ENCODE peak calls at places on chromosomes 3 and 15, in six cellular contexts. One of them, this sample, is unnamed.

GRCh38 chr3:62011667-62012066 is 361.7 kb downstream of the FEZF2 start:
- DNase-seq in HCT116: no peak
- DNase-seq in K562: no peak
- DNase-seq in NT2/D1: no peak
- DNase-seq in HepG2: no peak
- DNase-seq in GM12878: no peak
- DNase-seq in this sample: no peak

GRCh38 chr3:189342811-189343210 is 171.0 kb downstream of the TPRG1 start:
- DNase-seq in K562: no peak
- DNase-seq in GM12878: no peak
- DNase-seq in HCT116: no peak
- DNase-seq in HepG2: no peak
- DNase-seq in NT2/D1: no peak
- DNase-seq in this sample: no peak

GRCh38 chr15:85606721-85607120 is 188.0 kb downstream of the KLHL25 start:
- DNase-seq in HepG2: no peak
- DNase-seq in K562: no peak
- DNase-seq in HCT116: no peak
- DNase-seq in GM12878: no peak
- DNase-seq in NT2/D1: no peak
- DNase-seq in this sample: no peak

GRCh38 chr15:82159922-82160321 is 102.6 kb downstream of the EFL1 start:
- DNase-seq in NT2/D1: peak
- DNase-seq in HepG2: no peak
- DNase-seq in K562: no peak
- DNase-seq in GM12878: no peak
- DNase-seq in HCT116: peak
- DNase-seq in this sample: no peak

GRCh38 chr3:119329551-119329950 is 35.4 kb downstream of the ARHGAP31 start:
- DNase-seq in HCT116: no peak
- DNase-seq in GM12878: no peak
- DNase-seq in HepG2: no peak
- DNase-seq in NT2/D1: no peak
- DNase-seq in K562: no peak
- DNase-seq in this sample: no peak

GRCh38 chr15:75650908-75651809 is 3.4 kb downstream of the SNX33 start:
- DNase-seq in HCT116: no peak
- DNase-seq in NT2/D1: no peak
- DNase-seq in K562: peak
- DNase-seq in GM12878: no peak
- DNase-seq in HepG2: peak
- DNase-seq in this sample: no peak

GRCh38 chr15:72592103-72592502 is 62.4 kb upstream of the GOLGA6B start:
- DNase-seq in HCT116: no peak
- DNase-seq in NT2/D1: no peak
- DNase-seq in K562: no peak
- DNase-seq in GM12878: no peak
- DNase-seq in HepG2: no peak
- DNase-seq in this sample: no peak

GRCh38 chr3:166111562-166111961 is 274.3 kb upstream of the BCHE start:
- DNase-seq in HCT116: no peak
- DNase-seq in NT2/D1: no peak
- DNase-seq in HepG2: no peak
- DNase-seq in K562: no peak
- DNase-seq in GM12878: no peak
- DNase-seq in this sample: no peak

GRCh38 chr3:46112984-46113383 is 85.7 kb upstream of the XCR1 start:
- DNase-seq in HCT116: no peak
- DNase-seq in K562: no peak
- DNase-seq in GM12878: no peak
- DNase-seq in HepG2: no peak
- DNase-seq in NT2/D1: no peak
- DNase-seq in this sample: no peak

GRCh38 chr3:100709840-100710235 is 544 bp downstream of the TFG start:
- DNase-seq in GM12878: no peak
- DNase-seq in NT2/D1: no peak
- DNase-seq in K562: peak
- DNase-seq in HCT116: no peak
- DNase-seq in HepG2: no peak
- DNase-seq in this sample: peak

GRCh38 chr3:47432673-47433072 is 43.1 kb downstream of the SCAP start:
- DNase-seq in NT2/D1: no peak
- DNase-seq in HepG2: no peak
- DNase-seq in GM12878: no peak
- DNase-seq in K562: no peak
- DNase-seq in HCT116: no peak
- DNase-seq in this sample: no peak

GRCh38 chr3:30611613-30612421 is 5.4 kb downstream of the TGFBR2 start:
- DNase-seq in NT2/D1: no peak
- DNase-seq in HCT116: no peak
- DNase-seq in HepG2: no peak
- DNase-seq in K562: no peak
- DNase-seq in GM12878: no peak
- DNase-seq in this sample: no peak

GRCh38 chr15:39018966-39019365 is 454.4 kb upstream of the RASGRP1 start:
- DNase-seq in NT2/D1: no peak
- DNase-seq in K562: no peak
- DNase-seq in GM12878: no peak
- DNase-seq in HCT116: no peak
- DNase-seq in HepG2: no peak
- DNase-seq in this sample: no peak

GRCh38 chr15:56537881-56538280 is 72.9 kb upstream of the MNS1 start:
- DNase-seq in HepG2: no peak
- DNase-seq in NT2/D1: no peak
- DNase-seq in GM12878: no peak
- DNase-seq in K562: no peak
- DNase-seq in HCT116: no peak
- DNase-seq in this sample: no peak

GRCh38 chr15:39088186-39088585 is 492.7 kb upstream of the THBS1 start:
- DNase-seq in HepG2: no peak
- DNase-seq in K562: no peak
- DNase-seq in GM12878: no peak
- DNase-seq in HCT116: no peak
- DNase-seq in NT2/D1: no peak
- DNase-seq in this sample: no peak

GRCh38 chr3:34107669-34108068 is 309.2 kb downstream of the PDCD6IP start:
- DNase-seq in HCT116: no peak
- DNase-seq in HepG2: no peak
- DNase-seq in GM12878: peak
- DNase-seq in NT2/D1: no peak
- DNase-seq in K562: no peak
- DNase-seq in this sample: no peak

GRCh38 chr3:72722930-72723726 is 125.1 kb downstream of the SHQ1 start:
- DNase-seq in HCT116: no peak
- DNase-seq in K562: no peak
- DNase-seq in HepG2: no peak
- DNase-seq in NT2/D1: no peak
- DNase-seq in GM12878: peak
- DNase-seq in this sample: no peak

GRCh38 chr3:98722389-98722788 is 40.8 kb upstream of the ST3GAL6 start:
- DNase-seq in K562: no peak
- DNase-seq in NT2/D1: peak
- DNase-seq in HCT116: no peak
- DNase-seq in GM12878: no peak
- DNase-seq in HepG2: no peak
- DNase-seq in this sample: no peak

GRCh38 chr3:78604328-78604727 is 1163.5 kb downstream of the ROBO1 start:
- DNase-seq in GM12878: no peak
- DNase-seq in HCT116: no peak
- DNase-seq in HepG2: no peak
- DNase-seq in NT2/D1: no peak
- DNase-seq in K562: no peak
- DNase-seq in this sample: no peak

GRCh38 chr3:61537366-61537765 is 24.0 kb upstream of the PTPRG start:
- DNase-seq in HCT116: no peak
- DNase-seq in K562: no peak
- DNase-seq in GM12878: no peak
- DNase-seq in HepG2: no peak
- DNase-seq in NT2/D1: peak
- DNase-seq in this sample: no peak

GRCh38 chr3:53194218-53195065 is 33.4 kb downstream of the PRKCD start:
- DNase-seq in HepG2: no peak
- DNase-seq in HCT116: no peak
- DNase-seq in NT2/D1: peak
- DNase-seq in K562: no peak
- DNase-seq in GM12878: no peak
- DNase-seq in this sample: no peak

GRCh38 chr3:33737146-33737545 is 19.1 kb upstream of the CLASP2 start:
- DNase-seq in K562: no peak
- DNase-seq in NT2/D1: no peak
- DNase-seq in HepG2: no peak
- DNase-seq in GM12878: no peak
- DNase-seq in HCT116: no peak
- DNase-seq in this sample: no peak

GRCh38 chr3:171774516-171774915 is 35.8 kb downstream of the PLD1 start:
- DNase-seq in K562: no peak
- DNase-seq in HepG2: no peak
- DNase-seq in NT2/D1: no peak
- DNase-seq in HCT116: no peak
- DNase-seq in GM12878: no peak
- DNase-seq in this sample: no peak

GRCh38 chr15:64622410-64623260 is 152.8 kb downstream of the RBPMS2 start:
- DNase-seq in K562: no peak
- DNase-seq in GM12878: peak
- DNase-seq in NT2/D1: no peak
- DNase-seq in HepG2: no peak
- DNase-seq in HCT116: no peak
- DNase-seq in this sample: no peak

GRCh38 chr15:52078876-52079700 is 33.5 kb downstream of the BCL2L10 start:
- DNase-seq in HCT116: peak
- DNase-seq in K562: peak
- DNase-seq in GM12878: no peak
- DNase-seq in HepG2: peak
- DNase-seq in NT2/D1: peak
- DNase-seq in this sample: peak

GRCh38 chr3:126261037-126261436 is 80.7 kb upstream of the ALDH1L1 start:
- DNase-seq in K562: no peak
- DNase-seq in GM12878: no peak
- DNase-seq in HCT116: no peak
- DNase-seq in HepG2: peak
- DNase-seq in NT2/D1: no peak
- DNase-seq in this sample: no peak

GRCh38 chr3:151268267-151269235 is 9.8 kb downstream of the P2RY14 start:
- DNase-seq in HCT116: no peak
- DNase-seq in K562: no peak
- DNase-seq in GM12878: no peak
- DNase-seq in NT2/D1: no peak
- DNase-seq in HepG2: no peak
- DNase-seq in this sample: no peak

GRCh38 chr15:100180921-100181320 is 160.9 kb downstream of the ADAMTS17 start:
- DNase-seq in GM12878: no peak
- DNase-seq in HCT116: no peak
- DNase-seq in HepG2: no peak
- DNase-seq in NT2/D1: no peak
- DNase-seq in K562: no peak
- DNase-seq in this sample: no peak

DNA sequence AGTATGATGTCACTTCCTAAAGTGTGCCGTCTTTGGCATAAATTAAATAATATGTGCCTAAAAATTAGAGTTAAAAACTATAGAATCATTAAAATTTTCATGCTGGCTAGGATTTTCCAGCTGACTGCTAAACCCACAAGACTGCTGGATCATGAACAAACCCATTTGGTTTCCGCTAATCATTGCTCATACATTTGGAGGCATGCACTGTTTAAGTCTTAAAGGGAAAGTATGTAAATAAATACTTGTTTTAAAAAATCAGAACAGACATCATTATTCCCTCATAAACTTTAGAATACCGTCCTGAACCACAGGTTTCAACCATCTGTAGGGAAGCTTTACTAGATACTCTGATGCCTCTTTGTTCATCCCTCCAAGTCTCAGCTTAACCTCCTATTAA is 26.5 kb downstream of the ATP6V1A start:
- DNase-seq in HepG2: no peak
- DNase-seq in K562: no peak
- DNase-seq in HCT116: no peak
- DNase-seq in NT2/D1: no peak
- DNase-seq in GM12878: no peak
- DNase-seq in this sample: no peak
- TF ChIP-seq ZNF274 in HepG2: no peak
- TF ChIP-seq ZNF274 in K562: no peak
- TF ChIP-seq ZNF274 in HCT116: no peak
- TF ChIP-seq ZNF274 in NT2/D1: no peak
- TF ChIP-seq ZNF274 in GM12878: no peak
- TF ChIP-seq ZNF274 in this sample: no peak

GRCh38 chr15:34341922-34342736 is 807 bp downstream of the NOP10 start:
- DNase-seq in NT2/D1: no peak
- DNase-seq in HCT116: no peak
- DNase-seq in K562: no peak
- DNase-seq in HepG2: no peak
- DNase-seq in GM12878: no peak
- DNase-seq in this sample: no peak
- TF ChIP-seq ZNF274 in NT2/D1: no peak
- TF ChIP-seq ZNF274 in HCT116: no peak
- TF ChIP-seq ZNF274 in K562: no peak
- TF ChIP-seq ZNF274 in HepG2: no peak
- TF ChIP-seq ZNF274 in GM12878: no peak
- TF ChIP-seq ZNF274 in this sample: no peak

DNA sequence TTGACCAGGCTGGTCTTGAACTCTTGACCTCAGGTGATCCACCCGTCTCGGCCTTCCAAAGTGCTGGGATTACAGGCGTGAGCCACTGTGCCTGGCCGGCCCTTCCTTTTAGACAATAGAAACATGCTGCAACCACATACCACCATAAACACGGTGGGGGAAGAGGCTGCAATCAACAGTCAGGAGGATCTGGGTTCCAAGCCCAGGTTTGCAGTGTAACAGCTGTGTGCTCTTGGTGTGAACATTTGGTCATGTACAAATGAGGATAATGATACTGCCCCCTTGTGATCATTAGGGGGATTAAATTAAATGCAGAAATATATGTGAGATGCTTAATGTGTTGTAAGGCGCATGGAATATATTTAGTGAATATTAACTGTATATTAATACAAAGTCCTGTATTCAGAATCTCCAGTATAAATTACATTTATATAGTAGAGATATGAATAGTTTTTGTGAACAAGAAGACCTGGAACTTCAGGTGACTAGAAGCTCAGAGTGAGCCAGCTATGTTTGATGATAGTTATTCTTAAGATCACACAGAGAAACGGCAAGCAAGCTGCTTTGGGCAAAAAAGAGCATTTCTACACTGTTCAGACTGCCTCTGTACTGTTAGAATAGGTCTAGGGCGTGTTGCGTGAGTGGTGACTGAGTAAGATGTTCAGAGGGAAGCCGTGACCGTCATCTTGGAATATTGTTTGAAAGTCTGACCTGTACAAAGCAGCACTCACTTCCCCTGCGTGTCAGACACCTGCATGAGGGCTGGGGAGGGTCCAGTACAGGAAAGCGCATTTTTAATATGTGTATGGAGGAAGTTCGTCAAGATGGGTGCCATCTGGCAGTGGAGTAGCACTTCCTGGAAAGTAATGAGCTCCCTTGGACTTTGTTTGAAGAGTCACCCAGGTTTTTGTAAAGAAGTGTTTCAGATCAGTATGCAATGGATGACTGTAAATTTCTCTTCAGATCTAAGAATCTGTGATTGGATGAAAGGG is 125.8 kb downstream of the PGPEP1L start:
- DNase-seq in NT2/D1: no peak
- DNase-seq in K562: peak
- DNase-seq in HepG2: peak
- DNase-seq in HCT116: peak
- DNase-seq in GM12878: no peak
- DNase-seq in this sample: no peak
- TF ChIP-seq ZNF274 in NT2/D1: no peak
- TF ChIP-seq ZNF274 in K562: no peak
- TF ChIP-seq ZNF274 in HepG2: no peak
- TF ChIP-seq ZNF274 in HCT116: no peak
- TF ChIP-seq ZNF274 in GM12878: no peak
- TF ChIP-seq ZNF274 in this sample: no peak

GRCh38 chr3:80244390-80244789 is 476.6 kb upstream of the ROBO1 start:
- DNase-seq in NT2/D1: no peak
- DNase-seq in K562: no peak
- DNase-seq in GM12878: no peak
- DNase-seq in HCT116: no peak
- DNase-seq in HepG2: no peak
- DNase-seq in this sample: no peak
- TF ChIP-seq ZNF274 in NT2/D1: no peak
- TF ChIP-seq ZNF274 in K562: no peak
- TF ChIP-seq ZNF274 in GM12878: no peak
- TF ChIP-seq ZNF274 in HCT116: no peak
- TF ChIP-seq ZNF274 in HepG2: no peak
- TF ChIP-seq ZNF274 in this sample: no peak